ENCODE peak calls at places on chromosomes 5 and 9, in six cellular contexts. N is cardiac muscle cell, Y is mammary epithelial cell, Z is OCI-LY7, M is tibial nerve, U is neural crest cell. I is an unnamed sample.

GRCh38 chr5:87061046-87061445 is 206.6 kb upstream of the RASA1 start:
- DNase-seq in N (no peak), Y (no peak), Z (no peak), M (no peak), U (no peak), I (no peak)

GRCh38 chr5:133847301-133847700 is 121.1 kb downstream of the C5orf15 start:
- DNase-seq in N (no peak), Y (no peak), Z (no peak), M (no peak), U (no peak), I (peak)

GRCh38 chr9:76451234-76451633 is 7.7 kb upstream of the GCNT1 start:
- DNase-seq in N (peak), Y (peak), Z (no peak), M (no peak), U (no peak), I (no peak)

GRCh38 chr5:64680289-64680688 is 10.0 kb upstream of the SHISAL2B start:
- DNase-seq in N (no peak), Y (peak), Z (no peak), M (no peak), U (no peak), I (no peak)

GRCh38 chr5:16082053-16082452 is 97.5 kb downstream of the MARCHF11 start:
- DNase-seq in N (no peak), Y (no peak), Z (no peak), M (no peak), U (no peak), I (no peak)

GRCh38 chr5:124918618-124919017 is 172.2 kb upstream of the ZNF608 start:
- DNase-seq in N (no peak), Y (no peak), Z (no peak), M (no peak), U (no peak), I (no peak)

GRCh38 chr5:5560016-5560415 is 137.5 kb downstream of the ICE1 start:
- DNase-seq in N (no peak), Y (no peak), Z (no peak), M (no peak), U (no peak), I (no peak)

GRCh38 chr9:114183006-114183405 is 27.7 kb downstream of the COL27A1 start:
- DNase-seq in N (no peak), Y (no peak), Z (no peak), M (no peak), U (no peak), I (no peak)

GRCh38 chr5:64914396-64914795 is 145.7 kb downstream of the CWC27 start:
- DNase-seq in N (peak), Y (no peak), Z (no peak), M (no peak), U (no peak), I (no peak)

GRCh38 chr9:3698531-3698930 is 172.7 kb upstream of the RFX3 start:
- DNase-seq in N (no peak), Y (no peak), Z (no peak), M (no peak), U (no peak), I (no peak)

GRCh38 chr5:135827965-135828792 is 6.3 kb upstream of the SLC25A48 start:
- DNase-seq in N (no peak), Y (no peak), Z (no peak), M (no peak), U (no peak), I (no peak)

GRCh38 chr5:132210944-132211343 is 16.7 kb downstream of the P4HA2 start:
- DNase-seq in N (no peak), Y (no peak), Z (no peak), M (no peak), U (no peak), I (no peak)

GRCh38 chr9:97934321-97935115 is 3.5 kb downstream of the HEMGN start:
- DNase-seq in N (no peak), Y (no peak), Z (peak), M (no peak), U (no peak), I (no peak)

GRCh38 chr5:8686707-8687106 is 817.8 kb downstream of the MTRR start:
- DNase-seq in N (peak), Y (no peak), Z (no peak), M (no peak), U (no peak), I (no peak)

GRCh38 chr5:55897206-55897894 is 46.2 kb downstream of the IL31RA start:
- DNase-seq in N (no peak), Y (no peak), Z (no peak), M (no peak), U (no peak), I (no peak)

GRCh38 chr5:55691265-55692105 is 20.6 kb downstream of the SLC38A9 start:
- DNase-seq in N (peak), Y (peak), Z (peak), M (no peak), U (no peak), I (no peak)

GRCh38 chr5:176542596-176543427 is 5.6 kb upstream of the RNF44 start:
- DNase-seq in N (peak), Y (no peak), Z (peak), M (no peak), U (peak), I (no peak)

GRCh38 chr5:68193481-68194036 is 22.0 kb upstream of the PIK3R1 start:
- DNase-seq in N (peak), Y (peak), Z (peak), M (no peak), U (no peak), I (no peak)

GRCh38 chr5:96219580-96220281 is 213.3 kb downstream of the PCSK1 start:
- DNase-seq in N (peak), Y (peak), Z (no peak), M (no peak), U (no peak), I (no peak)

GRCh38 chr5:17355585-17356346 is 138.3 kb downstream of the BASP1 start:
- DNase-seq in N (no peak), Y (peak), Z (no peak), M (no peak), U (no peak), I (no peak)

GRCh38 chr9:15308511-15308910 is 1.5 kb upstream of the TTC39B start:
- DNase-seq in N (peak), Y (peak), Z (no peak), M (no peak), U (no peak), I (no peak)

GRCh38 chr9:37575511-37575914 is 667 bp downstream of the FBXO10 start:
- DNase-seq in N (peak), Y (no peak), Z (peak), M (no peak), U (no peak), I (no peak)

GRCh38 chr9:70121818-70122436 is 78.3 kb downstream of the MAMDC2 start:
- DNase-seq in N (no peak), Y (peak), Z (no peak), M (no peak), U (no peak), I (no peak)

GRCh38 chr5:132313378-132313777 is 19.2 kb downstream of the SLC22A4 start:
- DNase-seq in N (peak), Y (peak), Z (no peak), M (no peak), U (no peak), I (no peak)

GRCh38 chr9:118961857-118962256 is 407.4 kb downstream of the BRINP1 start:
- DNase-seq in N (no peak), Y (peak), Z (no peak), M (no peak), U (no peak), I (no peak)

GRCh38 chr9:74953235-74953741 is 576 bp upstream of the C9orf40 start:
- DNase-seq in N (no peak), Y (peak), Z (peak), M (no peak), U (no peak), I (no peak)

GRCh38 chr5:12865529-12865928 is 961.3 kb upstream of the CTNND2 start:
- DNase-seq in N (no peak), Y (peak), Z (no peak), M (no peak), U (no peak), I (no peak)

GRCh38 chr9:23587433-23587832 is 238.6 kb downstream of the ELAVL2 start:
- DNase-seq in N (no peak), Y (no peak), Z (no peak), M (no peak), U (no peak), I (peak)

GRCh38 chr5:141483842-141484241 is 988 bp upstream of the PCDHGC4 start:
- DNase-seq in N (no peak), Y (no peak), Z (no peak), M (no peak), U (no peak), I (no peak)

GRCh38 chr9:131698715-131699053 is 41.2 kb downstream of the RAPGEF1 start:
- DNase-seq in N (no peak), Y (no peak), Z (no peak), M (no peak), U (no peak), I (no peak)

GRCh38 chr5:89967806-89968444 is 441.6 kb downstream of the CETN3 start:
- DNase-seq in N (peak), Y (peak), Z (no peak), M (no peak), U (no peak), I (no peak)

GRCh38 chr5:119037496-119038215 is 33.2 kb upstream of the DMXL1 start:
- DNase-seq in N (peak), Y (no peak), Z (no peak), M (no peak), U (no peak), I (no peak)

GRCh38 chr5:140402258-140403074 is 833 bp downstream of the ANKHD1 start:
- DNase-seq in N (peak), Y (peak), Z (peak), M (no peak), U (peak), I (peak)

GRCh38 chr5:5755888-5756287 is 333.4 kb downstream of the ICE1 start:
- DNase-seq in N (no peak), Y (no peak), Z (peak), M (no peak), U (no peak), I (no peak)

GRCh38 chr9:131107760-131108159 is 11.4 kb downstream of the AIF1L start:
- DNase-seq in N (no peak), Y (no peak), Z (no peak), M (no peak), U (no peak), I (no peak)

GRCh38 chr5:126837907-126838539 is 61.1 kb downstream of the LMNB1 start:
- DNase-seq in N (peak), Y (no peak), Z (no peak), M (no peak), U (no peak), I (no peak)
- TF ChIP-seq CTCF in N (peak), Y (no peak), Z (no peak), M (peak), U (no peak), I (no peak)

DNA sequence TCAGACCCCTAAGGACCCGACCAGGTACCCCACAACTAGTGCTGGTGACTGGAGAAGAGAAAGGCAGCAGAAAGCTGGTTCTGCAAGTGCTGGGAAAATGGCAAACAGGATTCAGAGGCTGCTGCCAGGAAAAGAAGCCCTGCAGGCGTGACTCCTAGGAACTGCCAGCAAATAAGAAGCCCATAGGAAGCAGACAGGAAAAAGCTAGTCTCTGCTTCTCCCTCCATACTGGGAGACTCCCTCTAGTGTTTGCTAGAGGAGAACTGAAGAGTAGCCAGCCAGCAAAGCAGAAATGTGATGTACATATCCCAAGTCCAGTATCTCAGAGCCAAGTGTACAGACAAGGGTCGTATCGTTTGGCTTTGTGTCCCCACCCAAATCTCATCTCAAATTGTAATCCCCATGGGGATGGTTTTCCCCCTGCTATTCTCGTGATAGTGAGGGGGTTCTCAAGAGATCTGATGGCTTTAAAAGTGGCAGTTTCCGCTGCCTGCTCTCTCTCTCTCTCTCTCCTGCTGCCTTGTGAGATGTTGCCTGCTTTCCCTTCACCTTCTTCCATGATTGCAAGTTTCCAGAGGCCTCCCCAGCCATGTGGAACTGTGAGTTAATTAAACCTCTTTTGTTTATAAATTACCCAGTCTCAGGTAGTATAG is 38.1 kb upstream of the TUSC1 start:
- DNase-seq in N (peak), Y (peak), Z (peak), M (no peak), U (peak), I (peak)
- TF ChIP-seq CTCF in N (peak), Y (peak), Z (peak), M (peak), U (peak), I (no peak)

DNA sequence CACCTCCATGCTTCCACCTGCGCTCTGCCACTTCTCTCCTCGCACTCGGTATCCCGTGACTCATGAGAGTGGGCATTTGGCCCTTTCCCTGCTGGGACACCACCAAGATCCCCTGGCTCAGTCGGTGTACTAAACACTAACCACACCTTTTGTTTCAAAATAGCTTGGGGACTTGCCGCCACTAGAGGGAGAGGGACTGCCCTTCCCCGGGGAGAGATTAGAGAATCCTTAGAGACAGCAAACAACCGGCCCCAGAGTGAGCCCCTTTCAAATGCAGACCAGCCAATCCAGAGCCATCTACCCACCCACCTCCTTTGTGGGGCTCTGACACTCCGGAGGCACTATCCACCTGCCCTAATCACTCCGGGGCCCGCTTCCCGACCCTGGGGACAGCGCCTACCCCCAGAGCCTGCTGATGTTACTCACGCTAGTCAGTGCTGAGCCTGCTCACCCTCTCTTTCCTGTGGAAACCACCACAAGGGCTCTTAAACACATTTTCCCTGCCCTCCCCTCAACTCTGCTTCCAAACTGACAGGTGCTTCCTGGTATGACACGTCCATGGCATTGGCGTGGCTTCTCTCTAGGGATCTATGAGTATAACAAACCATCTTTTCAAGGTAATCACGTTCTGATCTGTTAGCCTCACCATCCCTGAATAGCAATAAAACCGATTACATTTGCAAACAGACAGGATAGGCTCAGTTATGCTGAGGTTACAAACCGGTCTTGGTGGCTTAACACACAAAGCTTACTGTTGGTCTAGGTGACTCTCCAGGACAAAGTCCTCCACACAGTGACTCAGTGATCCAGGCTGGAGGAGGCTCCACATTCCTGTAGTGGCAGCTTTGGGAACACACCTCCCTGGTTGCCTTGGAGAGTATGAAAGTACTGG is 180.1 kb upstream of the MVB12B start:
- DNase-seq in N (no peak), Y (no peak), Z (peak), M (no peak), U (peak), I (peak)
- TF ChIP-seq CTCF in N (peak), Y (peak), Z (peak), M (no peak), U (peak), I (no peak)

GRCh38 chr9:93061791-93062299 is 3.3 kb downstream of the SUSD3 start:
- DNase-seq in N (no peak), Y (no peak), Z (peak), M (no peak), U (no peak), I (no peak)
- TF ChIP-seq CTCF in N (no peak), Y (no peak), Z (no peak), M (no peak), U (no peak), I (no peak)

GRCh38 chr9:124868511-124869465 is 6.9 kb downstream of the ARPC5L start:
- DNase-seq in N (peak), Y (peak), Z (peak), M (peak), U (peak), I (peak)
- TF ChIP-seq CTCF in N (peak), Y (no peak), Z (peak), M (peak), U (no peak), I (no peak)

GRCh38 chr9:91740713-91741112 is 209.3 kb downstream of the ROR2 start:
- DNase-seq in N (peak), Y (no peak), Z (no peak), M (no peak), U (no peak), I (no peak)
- TF ChIP-seq CTCF in N (peak), Y (no peak), Z (no peak), M (no peak), U (peak), I (no peak)

GRCh38 chr5:1887400-1888360 is 5.0 kb upstream of the IRX4 start:
- DNase-seq in N (no peak), Y (peak), Z (no peak), M (no peak), U (no peak), I (no peak)

GRCh38 chr5:1884638-1885475 is 2.1 kb upstream of the IRX4 start:
- DNase-seq in N (no peak), Y (peak), Z (no peak), M (no peak), U (no peak), I (no peak)

GRCh38 chr5:1885476-1885755 is 2.7 kb upstream of the IRX4 start:
- DNase-seq in N (no peak), Y (peak), Z (no peak), M (no peak), U (no peak), I (no peak)

GRCh38 chr5:1886634-1887399 is 4.1 kb upstream of the IRX4 start:
- DNase-seq in N (no peak), Y (peak), Z (no peak), M (no peak), U (no peak), I (no peak)

GRCh38 chr5:1885777-1886633 is 3.3 kb upstream of the IRX4 start:
- DNase-seq in N (no peak), Y (peak), Z (no peak), M (no peak), U (no peak), I (no peak)
- TF ChIP-seq CTCF in N (no peak), Y (no peak), Z (no peak), M (no peak), U (no peak), I (no peak)

I was measured in breast epithelium.